ENCODE peak calls at places on chromosomes 2 and 18, in nine cellular contexts. O is effector memory CD8-positive, alpha-beta T cell; P is activated naive CD4-positive, alpha-beta T cell treated with Interleukin-2 at 50 U/mL for 16 hours; W is progenitor cell of endocrine pancreas; E is chondrocyte; S is stimulated activated CD8-positive, alpha-beta memory T cell treated with anti-CD3 and anti-CD28 coated beads, Interleukin-2, amount 100 ng/mL, for 48 hours; R is KG1; G is activated T-helper 1 cell treated with anti-CD3 and anti-CD28 coated beads, Interleukin-12 subunit alpha, Interleukin-12 subunit beta, Interleukin-2, Interleukin-4 antibody, amounts not matched to agents 30 ng/mL and 10 ng/mL and 1 ng/mL, durations not matched to agents 14 hours and 24 hours and 36 hours; Y is BE2C. L is an unnamed sample.

GRCh38 chr2:187783446-187783845 is 229.2 kb upstream of the TFPI start:
- DNase-seq in W (no peak), G (no peak), R (no peak), O (no peak), S (no peak), Y (no peak), P (no peak), E (no peak), L (no peak)

GRCh38 chr2:240567137-240567871 is 980 bp upstream of the RNPEPL1 start:
- DNase-seq in P (peak), O (peak), W (no peak), Y (no peak), S (no peak), G (no peak), R (no peak), E (peak), L (no peak)

GRCh38 chr2:9552491-9553178 is 3.0 kb downstream of the ADAM17 start:
- DNase-seq in O (no peak), Y (no peak), S (no peak), G (no peak), R (no peak), E (no peak), W (no peak), P (no peak), L (no peak)

GRCh38 chr18:36737321-36737720 is 91.5 kb downstream of the TPGS2 start:
- DNase-seq in P (no peak), Y (no peak), E (no peak), G (no peak), S (no peak), O (no peak), R (no peak), W (no peak), L (no peak)

GRCh38 chr2:212961255-212961654 is 190.2 kb downstream of the IKZF2 start:
- DNase-seq in G (no peak), Y (no peak), W (no peak), R (no peak), E (no peak), S (no peak), O (no peak), P (no peak), L (no peak)

GRCh38 chr2:127873707-127874303 is 12.0 kb downstream of the AMMECR1L start:
- DNase-seq in W (no peak), R (no peak), Y (no peak), P (no peak), G (no peak), S (no peak), O (no peak), E (no peak), L (no peak)

GRCh38 chr18:62183578-62184195 is 3.2 kb downstream of the PIGN start:
- DNase-seq in Y (peak), G (peak), O (peak), W (no peak), E (no peak), R (no peak), P (peak), S (no peak), L (no peak)

GRCh38 chr2:208406474-208407451 is at the start of gene PTH2R:
- DNase-seq in P (no peak), O (no peak), E (peak), W (peak), Y (peak), R (no peak), S (no peak), G (no peak), L (no peak)

GRCh38 chr2:212318636-212319035 is 220.0 kb downstream of the ERBB4 start:
- DNase-seq in G (no peak), P (no peak), E (no peak), S (no peak), O (no peak), Y (no peak), W (no peak), R (no peak), L (no peak)